ENCODE peak calls at places on chromosomes 13 and 19, in six cellular contexts. Q is CD4-positive, alpha-beta memory T cell; Z is A673; F is ascending aorta; D is GM23248; B is iPS DF 6.9. V is an unnamed sample.

GRCh38 chr13:110698689-110699088 is 7.2 kb downstream of the CARS2 start:
- DNase-seq in Q (no peak), Z (no peak), F (no peak), D (no peak), B (no peak), V (no peak)

GRCh38 chr13:99757756-99758464 is 213.7 kb downstream of the ZIC5 start:
- DNase-seq in Q (no peak), Z (no peak), F (no peak), D (no peak), B (no peak), V (no peak)

GRCh38 chr13:105063676-105064075 is 1471.8 kb downstream of the EFNB2 start:
- DNase-seq in Q (no peak), Z (no peak), F (no peak), D (no peak), B (no peak), V (no peak)

GRCh38 chr19:39341122-39341719 is 1.0 kb upstream of the SAMD4B start:
- DNase-seq in Q (no peak), Z (no peak), F (peak), D (peak), B (no peak), V (no peak)

GRCh38 chr19:41575998-41576397 is at the start of gene CEACAM21:
- DNase-seq in Q (no peak), Z (peak), F (no peak), D (no peak), B (no peak), V (peak)

GRCh38 chr19:19053508-19054314 is 10.1 kb upstream of the SLC25A42 start:
- DNase-seq in Q (peak), Z (peak), F (no peak), D (peak), B (peak), V (peak)

GRCh38 chr19:29515706-29516357 is 10.0 kb upstream of the VSTM2B start:
- DNase-seq in Q (no peak), Z (no peak), F (no peak), D (no peak), B (no peak), V (no peak)

GRCh38 chr13:60080871-60081270 is 82.9 kb downstream of the DIAPH3 start:
- DNase-seq in Q (no peak), Z (peak), F (no peak), D (peak), B (no peak), V (no peak)

GRCh38 chr19:41895745-41896580 is 13.0 kb downstream of the ARHGEF1 start:
- DNase-seq in Q (no peak), Z (no peak), F (no peak), D (peak), B (no peak), V (no peak)

GRCh38 chr13:72757792-72758535 is 23.7 kb downstream of the DIS3 start:
- DNase-seq in Q (no peak), Z (no peak), F (no peak), D (peak), B (no peak), V (no peak)

GRCh38 chr19:45657520-45658163 is 10.4 kb upstream of the GIPR start:
- DNase-seq in Q (no peak), Z (no peak), F (no peak), D (no peak), B (no peak), V (no peak)

GRCh38 chr19:38709119-38709518 is 35.2 kb downstream of the CAPN12 start:
- DNase-seq in Q (no peak), Z (no peak), F (no peak), D (no peak), B (no peak), V (no peak)

GRCh38 chr13:85140192-85140591 is 659.0 kb downstream of the SLITRK6 start:
- DNase-seq in Q (no peak), Z (no peak), F (no peak), D (no peak), B (no peak), V (no peak)

GRCh38 chr13:85137516-85137915 is 661.7 kb downstream of the SLITRK6 start:
- DNase-seq in Q (no peak), Z (no peak), F (no peak), D (no peak), B (no peak), V (no peak)

GRCh38 chr13:85142351-85142750 is 656.9 kb downstream of the SLITRK6 start:
- DNase-seq in Q (no peak), Z (peak), F (no peak), D (no peak), B (no peak), V (no peak)

DNA sequence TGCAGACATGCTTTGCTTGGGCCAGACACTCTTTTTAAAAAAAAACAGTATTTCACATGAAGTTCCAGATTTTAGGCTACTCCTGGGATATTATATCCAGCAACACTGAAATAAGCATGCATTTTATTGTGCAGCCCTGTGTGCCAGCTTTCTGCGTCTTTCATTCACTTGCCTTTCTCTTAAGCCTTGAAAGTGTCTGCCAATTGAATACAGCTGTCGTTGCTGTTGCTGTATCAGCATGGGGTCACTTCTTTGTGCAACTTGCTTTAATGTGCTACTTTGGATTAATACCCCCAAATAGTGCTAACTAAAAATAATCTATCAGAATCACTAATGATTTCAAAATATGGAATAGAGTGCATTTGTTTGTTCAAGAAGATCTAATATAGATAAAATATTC is 657.8 kb downstream of the SLITRK6 start:
- DNase-seq in Q (no peak), Z (peak), F (no peak), D (no peak), B (no peak), V (no peak)
- H3K27ac ChIP-seq in Q (no peak), Z (no peak), F (no peak), D (no peak), B (no peak), V (no peak)

DNA sequence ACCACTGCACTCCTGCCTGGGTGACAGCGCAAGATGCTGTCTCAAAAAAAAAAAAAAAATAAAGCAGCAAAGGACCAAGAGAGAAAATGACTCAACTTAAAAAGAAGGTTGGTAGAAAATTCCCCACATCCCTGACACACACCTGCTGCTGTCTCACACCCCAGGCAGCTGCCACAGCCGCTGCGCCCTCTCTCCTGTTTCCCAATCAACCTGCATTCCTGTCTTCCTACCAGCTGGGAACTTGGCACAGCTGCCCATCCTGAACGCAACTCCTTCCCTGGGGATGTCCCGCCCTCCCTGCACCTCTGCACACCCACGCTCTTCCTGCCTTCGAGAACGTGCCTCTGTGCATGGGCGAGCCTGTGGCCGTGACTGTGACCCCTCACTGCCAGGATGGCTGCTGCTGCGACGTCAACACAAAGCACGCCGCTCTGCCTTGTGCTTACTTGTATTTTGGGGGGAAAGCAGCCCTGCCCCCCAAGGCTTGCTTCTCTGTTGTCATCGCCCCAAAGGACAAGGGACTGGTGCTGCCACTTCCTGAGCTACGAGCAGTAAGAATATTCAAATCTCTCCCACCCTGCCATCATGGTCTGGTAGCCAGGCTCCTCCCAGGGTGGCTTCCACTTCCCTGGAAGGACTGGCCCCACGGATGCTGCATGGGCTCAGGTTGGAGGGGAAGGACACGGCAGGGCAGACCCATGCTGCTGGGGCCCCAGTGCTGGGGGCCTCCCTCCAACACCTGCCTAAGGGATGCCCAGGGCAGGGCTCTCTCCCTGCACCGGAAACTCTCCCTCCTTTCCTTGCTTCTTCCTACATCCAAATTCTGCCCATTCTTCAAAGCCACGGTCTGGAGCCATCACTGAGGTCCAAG is 20.7 kb downstream of the SH3GL1 start:
- DNase-seq in Q (peak), Z (peak), F (no peak), D (peak), B (no peak), V (peak)
- H3K4me3 ChIP-seq in Q (peak), Z (no peak), F (no peak), D (no peak), B (no peak), V (no peak)

DNA sequence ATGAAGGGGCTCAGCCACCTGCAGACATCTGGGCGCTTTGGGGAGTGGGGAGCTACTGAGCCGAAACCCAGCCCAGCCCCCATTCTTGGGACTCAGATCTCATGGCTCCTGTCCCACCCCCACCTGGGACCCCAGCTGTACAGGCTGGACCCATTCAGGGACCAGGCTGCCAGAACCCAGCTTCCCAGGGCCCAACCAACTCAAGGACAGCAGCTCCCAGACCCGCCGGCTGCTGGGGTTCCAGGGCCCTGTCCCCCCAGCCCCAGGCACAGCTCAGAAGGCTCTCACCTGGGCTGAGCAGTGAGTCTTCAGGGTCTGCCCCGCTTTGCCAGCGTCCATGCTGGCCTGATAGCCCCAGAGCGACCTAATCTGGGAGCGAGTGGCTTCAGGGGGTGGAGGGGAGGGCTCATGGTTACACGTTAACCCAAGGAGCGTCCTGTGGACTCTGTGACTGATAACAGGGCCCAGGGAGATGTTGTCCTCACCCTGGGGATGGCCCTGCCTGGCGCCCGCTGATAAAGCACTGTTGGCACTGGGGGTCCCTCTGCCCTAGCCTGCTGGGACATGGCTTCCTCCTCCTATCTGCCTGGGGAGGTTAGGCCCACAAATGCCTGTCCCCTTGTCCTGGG is at the start of gene TMEM86B:
- DNase-seq in Q (no peak), Z (no peak), F (no peak), D (no peak), B (no peak), V (peak)
- H3K27ac ChIP-seq in Q (no peak), Z (no peak), F (no peak), D (no peak), B (no peak), V (peak)

GRCh38 chr19:44260343-44260681 is 626 bp downstream of the ZNF233 start:
- DNase-seq in Q (no peak), Z (no peak), F (no peak), D (no peak), B (no peak), V (peak)
- H3K4me3 ChIP-seq in Q (no peak), Z (peak), F (no peak), D (peak), B (peak), V (peak)

GRCh38 chr13:109345433-109345941 is 440.9 kb downstream of the IRS2 start:
- DNase-seq in Q (no peak), Z (peak), F (no peak), D (peak), B (no peak), V (no peak)
- H3K27ac ChIP-seq in Q (no peak), Z (no peak), F (no peak), D (peak), B (no peak), V (no peak)

V was measured in small intestine.